ENCODE peak calls at places on chromosomes 7 and 10, in four cellular contexts. R is CD4-positive, alpha-beta T cell; T is stimulated activated CD4-positive, alpha-beta T cell treated with anti-CD3 and anti-CD28 coated beads, Interleukin-1b, Interleukin-23, amount 100 ng/mL, for 1 hour; M is HuH-7.5. O is an unnamed sample.

GRCh38 chr7:121126801-121127534 is 138.5 kb downstream of the CPED1 start:
- DNase-seq in R (no peak), T (no peak), M (no peak), O (peak)

GRCh38 chr7:69123003-69123402 is 475.3 kb upstream of the AUTS2 start:
- DNase-seq in R (no peak), T (no peak), M (no peak), O (no peak)

GRCh38 chr7:84663224-84663623 is 468.6 kb upstream of the SEMA3A start:
- DNase-seq in R (no peak), T (no peak), M (no peak), O (no peak)

GRCh38 chr7:74623135-74623534 is 34.4 kb upstream of the GTF2I start:
- DNase-seq in R (no peak), T (no peak), M (no peak), O (no peak)

GRCh38 chr7:130292682-130293257 is at the start of gene CPA4:
- DNase-seq in R (no peak), T (no peak), M (no peak), O (peak)

GRCh38 chr10:45180946-45181439 is 134.4 kb downstream of the OR13A1 start:
- DNase-seq in R (no peak), T (no peak), M (no peak), O (no peak)

GRCh38 chr10:1034758-1035157 is 9.1 kb upstream of the IDI2 start:
- DNase-seq in R (no peak), T (no peak), M (no peak), O (peak)

GRCh38 chr10:90226526-90226925 is 525.1 kb downstream of the KIF20B start:
- DNase-seq in R (no peak), T (no peak), M (no peak), O (no peak)

GRCh38 chr10:3470191-3470590 is 297.6 kb upstream of the PITRM1 start:
- DNase-seq in R (no peak), T (no peak), M (no peak), O (no peak)

GRCh38 chr7:131218727-131219128 is 108.9 kb upstream of the MKLN1 start:
- DNase-seq in R (no peak), T (no peak), M (no peak), O (no peak)

GRCh38 chr10:47412869-47413268 is 28.8 kb upstream of the ZNF488 start:
- DNase-seq in R (no peak), T (no peak), M (no peak), O (no peak)

GRCh38 chr10:24381235-24382010 is 172.5 kb downstream of the KIAA1217 start:
- DNase-seq in R (no peak), T (no peak), M (no peak), O (no peak)

GRCh38 chr10:79255007-79255507 is 92.2 kb upstream of the PPIF start:
- DNase-seq in R (no peak), T (no peak), M (no peak), O (peak)

GRCh38 chr10:31526681-31527080 is 207.7 kb downstream of the ZEB1 start:
- DNase-seq in R (no peak), T (no peak), M (no peak), O (no peak)

GRCh38 chr7:295155-296154 is 5.5 kb downstream of the FOXL3 start:
- DNase-seq in R (no peak), T (no peak), M (no peak), O (peak)

GRCh38 chr10:102745157-102745556 is 1.4 kb downstream of the WBP1L start:
- DNase-seq in R (no peak), T (no peak), M (no peak), O (no peak)

GRCh38 chr10:69345402-69345801 is 67.1 kb downstream of the HK1 start:
- DNase-seq in R (no peak), T (no peak), M (no peak), O (peak)

GRCh38 chr10:4034907-4035581 is 250.0 kb upstream of the KLF6 start:
- DNase-seq in R (no peak), T (no peak), M (no peak), O (peak)

GRCh38 chr7:100585511-100586265 is at the start of gene LRCH4:
- DNase-seq in R (peak), T (no peak), M (peak), O (peak)

GRCh38 chr7:155210386-155210785 is 87.3 kb upstream of the INSIG1 start:
- DNase-seq in R (no peak), T (no peak), M (no peak), O (peak)